ENCODE peak calls at places on chromosome 11, in four cellular contexts. T is activated CD4-positive, alpha-beta T cell treated with anti-CD3 and anti-CD28 coated beads, Interleukin-2, amount 10 ng/mL, durations not matched to agents 7 days and 5 days; I is thyroid gland; V is neural progenitor cell. P is an unnamed sample.

GRCh38 chr11:11572386-11572785 is 49.4 kb downstream of the GALNT18 start:
- DNase-seq in V (no peak), I (no peak), T (no peak), P (no peak)

GRCh38 chr11:102155676-102156075 is 45.4 kb downstream of the YAP1 start:
- DNase-seq in V (no peak), I (no peak), T (no peak), P (no peak)

GRCh38 chr11:126627376-126627775 is 271.9 kb downstream of the ST3GAL4 start:
- DNase-seq in I (no peak), T (no peak), V (no peak), P (no peak)

GRCh38 chr11:108698844-108699642 is 34.2 kb downstream of the DDX10 start:
- DNase-seq in I (no peak), V (no peak), T (no peak), P (no peak)

GRCh38 chr11:128964463-128964930 is 21.8 kb upstream of the TP53AIP1 start:
- DNase-seq in I (no peak), V (no peak), T (no peak), P (no peak)

GRCh38 chr11:125784678-125785077 is 3.2 kb upstream of the PATE3 start:
- DNase-seq in V (no peak), I (no peak), T (no peak), P (no peak)

GRCh38 chr11:63920126-63920869 is 3.3 kb upstream of the RCOR2 start:
- DNase-seq in V (peak), T (no peak), I (peak), P (no peak)

GRCh38 chr11:128627666-128628342 is 40.4 kb upstream of the ETS1 start:
- DNase-seq in V (no peak), T (peak), I (no peak), P (no peak)

GRCh38 chr11:67262731-67263675 is 3.3 kb upstream of the GRK2 start:
- DNase-seq in T (peak), I (peak), V (peak), P (peak)

GRCh38 chr11:129652828-129653227 is 162.8 kb upstream of the TMEM45B start:
- DNase-seq in I (no peak), T (no peak), V (no peak), P (no peak)

GRCh38 chr11:33248416-33248957 is 8.7 kb upstream of the HIPK3 start:
- DNase-seq in I (no peak), T (no peak), V (no peak), P (no peak)

GRCh38 chr11:64936539-64936938 is 846 bp upstream of the GPHA2 start:
- DNase-seq in I (no peak), V (no peak), T (no peak), P (no peak)

GRCh38 chr11:33606762-33607161 is 93.9 kb downstream of the C11orf91 start:
- DNase-seq in V (no peak), I (no peak), T (no peak), P (no peak)

GRCh38 chr11:57568330-57568766 is 876 bp upstream of the UBE2L6 start:
- DNase-seq in V (no peak), T (no peak), I (no peak), P (no peak)

GRCh38 chr11:66881927-66882452 is 25.1 kb downstream of the LRFN4 start:
- DNase-seq in T (no peak), I (no peak), V (no peak), P (no peak)

GRCh38 chr11:79182794-79183193 is 258.0 kb downstream of the TENM4 start:
- DNase-seq in V (no peak), T (no peak), I (no peak), P (no peak)

GRCh38 chr11:120900642-120901041 is 123.3 kb upstream of the TBCEL start:
- DNase-seq in T (no peak), I (no peak), V (peak), P (no peak)

GRCh38 chr11:7968686-7969085 is 3.4 kb upstream of the NLRP10 start:
- DNase-seq in T (no peak), I (no peak), V (no peak), P (no peak)

GRCh38 chr11:126477526-126478275 is 122.2 kb downstream of the ST3GAL4 start:
- DNase-seq in I (peak), V (no peak), T (peak), P (no peak)

GRCh38 chr11:60363542-60364525 is 14.5 kb upstream of the MS4A7 start:
- DNase-seq in T (peak), V (peak), I (peak), P (peak)

GRCh38 chr11:29679996-29680395 is 336.8 kb downstream of the KCNA4 start:
- DNase-seq in I (no peak), V (no peak), T (no peak), P (no peak)

GRCh38 chr11:34308049-34308692 is 49.6 kb downstream of the ABTB2 start:
- DNase-seq in I (no peak), V (no peak), T (no peak), P (no peak)

GRCh38 chr11:122863704-122864326 is 18.7 kb upstream of the JHY start:
- DNase-seq in I (peak), V (peak), T (peak), P (no peak)

GRCh38 chr11:64499261-64500004 is 91.6 kb upstream of the SLC22A12 start:
- DNase-seq in V (no peak), I (no peak), T (no peak), P (no peak)

GRCh38 chr11:106999203-106999602 is 19.1 kb downstream of the GUCY1A2 start:
- DNase-seq in I (no peak), V (no peak), T (no peak), P (no peak)

GRCh38 chr11:35009191-35009940 is 92.9 kb downstream of the PDHX start:
- DNase-seq in T (no peak), I (no peak), V (no peak), P (peak)

GRCh38 chr11:66334605-66335442 is 1.4 kb downstream of the RIN1 start:
- DNase-seq in I (no peak), V (no peak), T (no peak), P (no peak)

P was measured in T1000.